ENCODE peak calls at places on chromosomes 3 and 15, in nine cellular contexts. One of them, this sample, is unnamed.

GRCh38 chr15:51982013-51982769 is 10.6 kb upstream of the LEO1 start:
- DNase-seq in mammary epithelial cell: peak
- DNase-seq in thoracic aorta: no peak
- DNase-seq in left lung: no peak
- DNase-seq in transverse colon: no peak
- DNase-seq in astrocyte: peak
- DNase-seq in A549: peak
- DNase-seq in uterus: no peak
- DNase-seq in OCI-LY7: peak
- DNase-seq in this sample: no peak

GRCh38 chr3:188510366-188510765 is 356.4 kb downstream of the LPP start:
- DNase-seq in mammary epithelial cell: peak
- DNase-seq in thoracic aorta: no peak
- DNase-seq in left lung: no peak
- DNase-seq in transverse colon: no peak
- DNase-seq in astrocyte: peak
- DNase-seq in A549: no peak
- DNase-seq in uterus: no peak
- DNase-seq in OCI-LY7: no peak
- DNase-seq in this sample: no peak

GRCh38 chr15:34795267-34796081 is at the start of gene ACTC1:
- DNase-seq in mammary epithelial cell: peak
- DNase-seq in thoracic aorta: peak
- DNase-seq in left lung: no peak
- DNase-seq in transverse colon: no peak
- DNase-seq in astrocyte: peak
- DNase-seq in A549: peak
- DNase-seq in uterus: peak
- DNase-seq in OCI-LY7: no peak
- DNase-seq in this sample: peak

GRCh38 chr15:51195459-51195858 is 100.8 kb upstream of the TNFAIP8L3 start:
- DNase-seq in mammary epithelial cell: no peak
- DNase-seq in thoracic aorta: no peak
- DNase-seq in left lung: no peak
- DNase-seq in transverse colon: no peak
- DNase-seq in astrocyte: no peak
- DNase-seq in A549: no peak
- DNase-seq in uterus: no peak
- DNase-seq in OCI-LY7: no peak
- DNase-seq in this sample: no peak

GRCh38 chr3:143083781-143084180 is 35.8 kb upstream of the CHST2 start:
- DNase-seq in mammary epithelial cell: peak
- DNase-seq in thoracic aorta: no peak
- DNase-seq in left lung: no peak
- DNase-seq in transverse colon: no peak
- DNase-seq in astrocyte: no peak
- DNase-seq in A549: no peak
- DNase-seq in uterus: no peak
- DNase-seq in OCI-LY7: no peak
- DNase-seq in this sample: no peak

GRCh38 chr3:151037746-151038145 is 47.7 kb upstream of the MED12L start:
- DNase-seq in mammary epithelial cell: peak
- DNase-seq in thoracic aorta: no peak
- DNase-seq in left lung: peak
- DNase-seq in transverse colon: peak
- DNase-seq in astrocyte: peak
- DNase-seq in A549: peak
- DNase-seq in uterus: peak
- DNase-seq in OCI-LY7: no peak
- DNase-seq in this sample: no peak

GRCh38 chr3:102069211-102069662 is 219.9 kb downstream of the NFKBIZ start:
- DNase-seq in mammary epithelial cell: peak
- DNase-seq in thoracic aorta: no peak
- DNase-seq in left lung: no peak
- DNase-seq in transverse colon: no peak
- DNase-seq in astrocyte: peak
- DNase-seq in A549: no peak
- DNase-seq in uterus: no peak
- DNase-seq in OCI-LY7: no peak
- DNase-seq in this sample: no peak

GRCh38 chr15:51076898-51077564 is 17.7 kb downstream of the TNFAIP8L3 start:
- DNase-seq in mammary epithelial cell: no peak
- DNase-seq in thoracic aorta: no peak
- DNase-seq in left lung: peak
- DNase-seq in transverse colon: peak
- DNase-seq in astrocyte: peak
- DNase-seq in A549: no peak
- DNase-seq in uterus: peak
- DNase-seq in OCI-LY7: no peak
- DNase-seq in this sample: peak

GRCh38 chr3:40725026-40725425 is 200.3 kb downstream of the ZNF621 start:
- DNase-seq in mammary epithelial cell: no peak
- DNase-seq in thoracic aorta: no peak
- DNase-seq in left lung: no peak
- DNase-seq in transverse colon: no peak
- DNase-seq in astrocyte: no peak
- DNase-seq in A549: no peak
- DNase-seq in uterus: no peak
- DNase-seq in OCI-LY7: no peak
- DNase-seq in this sample: no peak

GRCh38 chr15:59191855-59192237 is 14.8 kb upstream of the LDHAL6B start:
- DNase-seq in mammary epithelial cell: peak
- DNase-seq in thoracic aorta: no peak
- DNase-seq in left lung: no peak
- DNase-seq in transverse colon: no peak
- DNase-seq in astrocyte: peak
- DNase-seq in A549: peak
- DNase-seq in uterus: no peak
- DNase-seq in OCI-LY7: no peak
- DNase-seq in this sample: no peak

GRCh38 chr3:123636431-123636841 is 51.6 kb upstream of the HACD2 start:
- DNase-seq in mammary epithelial cell: no peak
- DNase-seq in thoracic aorta: no peak
- DNase-seq in left lung: no peak
- DNase-seq in transverse colon: no peak
- DNase-seq in astrocyte: no peak
- DNase-seq in A549: no peak
- DNase-seq in uterus: no peak
- DNase-seq in OCI-LY7: no peak
- DNase-seq in this sample: no peak

GRCh38 chr15:100350434-100351226 is 8.9 kb upstream of the ADAMTS17 start:
- DNase-seq in mammary epithelial cell: peak
- DNase-seq in thoracic aorta: no peak
- DNase-seq in left lung: no peak
- DNase-seq in transverse colon: peak
- DNase-seq in astrocyte: peak
- DNase-seq in A549: peak
- DNase-seq in uterus: no peak
- DNase-seq in OCI-LY7: no peak
- DNase-seq in this sample: no peak

GRCh38 chr15:68430471-68431036 is 1.4 kb downstream of the ITGA11 start:
- DNase-seq in mammary epithelial cell: no peak
- DNase-seq in thoracic aorta: no peak
- DNase-seq in left lung: no peak
- DNase-seq in transverse colon: no peak
- DNase-seq in astrocyte: no peak
- DNase-seq in A549: no peak
- DNase-seq in uterus: peak
- DNase-seq in OCI-LY7: no peak
- DNase-seq in this sample: no peak

DNA sequence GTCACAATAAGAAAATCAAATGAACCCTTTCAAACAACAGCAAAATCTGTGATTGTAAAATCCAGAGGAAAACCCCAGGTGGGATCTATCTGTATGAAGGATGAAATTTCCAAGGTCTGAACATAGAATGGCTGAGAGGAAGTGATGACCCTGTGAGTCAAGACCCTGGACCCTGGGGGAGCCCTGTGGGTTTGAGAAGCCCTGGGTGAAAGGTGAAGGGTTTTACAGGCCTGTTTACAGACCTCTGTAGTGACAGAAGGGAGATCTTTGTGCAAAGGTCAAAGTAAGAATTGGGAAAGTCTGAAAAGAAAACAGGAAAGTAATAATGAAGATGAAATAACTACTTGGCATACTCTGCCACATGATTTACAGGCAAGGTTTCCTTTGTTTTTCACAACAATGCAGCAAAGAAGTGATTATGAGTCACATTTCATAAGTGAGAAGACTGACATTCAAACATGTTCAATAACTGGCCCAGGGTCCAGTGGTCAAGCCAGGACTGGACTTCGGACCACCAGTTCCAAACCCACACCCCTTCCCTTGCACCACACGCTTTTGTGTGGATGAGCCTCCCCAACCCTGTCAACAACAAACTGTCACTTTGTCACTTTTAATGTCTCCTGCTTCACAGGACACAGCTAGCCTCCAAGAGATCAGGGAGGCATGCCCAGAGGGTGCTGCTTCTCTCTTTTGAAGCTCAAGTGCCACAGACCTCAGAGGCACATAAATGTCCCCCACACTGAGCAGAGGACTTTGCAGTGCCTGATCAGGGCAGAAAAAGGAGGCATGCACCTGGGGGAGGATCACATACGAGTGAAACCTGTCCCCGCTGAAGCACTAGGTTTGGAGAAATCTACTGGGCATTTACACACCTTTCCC is 21.5 kb downstream of the CD86 start:
- DNase-seq in mammary epithelial cell: no peak
- DNase-seq in thoracic aorta: no peak
- DNase-seq in left lung: no peak
- DNase-seq in transverse colon: no peak
- DNase-seq in astrocyte: no peak
- DNase-seq in A549: no peak
- DNase-seq in uterus: no peak
- DNase-seq in OCI-LY7: peak
- DNase-seq in this sample: no peak
- H3K4me3 ChIP-seq in mammary epithelial cell: no peak
- H3K4me3 ChIP-seq in thoracic aorta: no peak
- H3K4me3 ChIP-seq in left lung: no peak
- H3K4me3 ChIP-seq in transverse colon: no peak
- H3K4me3 ChIP-seq in astrocyte: no peak
- H3K4me3 ChIP-seq in A549: no peak
- H3K4me3 ChIP-seq in uterus: no peak
- H3K4me3 ChIP-seq in OCI-LY7: peak
- H3K4me3 ChIP-seq in this sample: no peak

DNA sequence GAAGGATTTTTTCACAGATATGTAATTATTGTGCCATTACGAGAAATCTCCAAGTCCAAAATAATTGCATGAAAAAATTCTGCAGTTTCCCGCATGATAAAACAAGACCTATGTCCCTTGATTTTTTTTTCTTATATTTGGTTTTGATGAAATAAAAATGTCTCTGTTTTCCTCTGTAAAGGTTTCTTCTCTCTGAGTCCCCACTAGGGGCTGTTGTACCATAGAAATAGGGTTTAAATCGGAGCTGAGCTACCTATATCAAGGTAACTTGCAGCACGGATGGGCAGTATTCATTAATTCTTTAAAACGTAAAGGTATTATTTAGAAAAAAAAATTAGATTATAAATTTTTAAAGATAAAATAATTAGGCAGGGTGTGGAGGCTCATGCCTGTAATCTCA is 66.6 kb upstream of the IGF1R start:
- DNase-seq in mammary epithelial cell: no peak
- DNase-seq in thoracic aorta: no peak
- DNase-seq in left lung: no peak
- DNase-seq in transverse colon: no peak
- DNase-seq in astrocyte: no peak
- DNase-seq in A549: no peak
- DNase-seq in uterus: no peak
- DNase-seq in OCI-LY7: no peak
- DNase-seq in this sample: no peak
- TF ChIP-seq CTCF in mammary epithelial cell: peak
- TF ChIP-seq CTCF in thoracic aorta: no peak
- TF ChIP-seq CTCF in left lung: no peak
- TF ChIP-seq CTCF in transverse colon: no peak
- TF ChIP-seq CTCF in astrocyte: no peak
- TF ChIP-seq CTCF in A549: peak
- TF ChIP-seq CTCF in uterus: no peak
- TF ChIP-seq CTCF in OCI-LY7: peak
- TF ChIP-seq CTCF in this sample: no peak

GRCh38 chr15:98909968-98910885 is 97.4 kb downstream of the PGPEP1L start:
- DNase-seq in mammary epithelial cell: no peak
- DNase-seq in thoracic aorta: no peak
- DNase-seq in left lung: no peak
- DNase-seq in transverse colon: no peak
- DNase-seq in astrocyte: no peak
- DNase-seq in A549: no peak
- DNase-seq in uterus: no peak
- DNase-seq in OCI-LY7: no peak
- DNase-seq in this sample: no peak
- H3K27ac ChIP-seq in mammary epithelial cell: no peak
- H3K27ac ChIP-seq in thoracic aorta: peak
- H3K27ac ChIP-seq in left lung: no peak
- H3K27ac ChIP-seq in transverse colon: no peak
- H3K27ac ChIP-seq in astrocyte: no peak
- H3K27ac ChIP-seq in A549: peak
- H3K27ac ChIP-seq in uterus: no peak
- H3K27ac ChIP-seq in OCI-LY7: no peak
- H3K27ac ChIP-seq in this sample: no peak

GRCh38 chr3:133547432-133548041 is 25.9 kb upstream of the CDV3 start:
- DNase-seq in mammary epithelial cell: no peak
- DNase-seq in thoracic aorta: no peak
- DNase-seq in left lung: peak
- DNase-seq in transverse colon: no peak
- DNase-seq in astrocyte: peak
- DNase-seq in A549: no peak
- DNase-seq in uterus: peak
- DNase-seq in OCI-LY7: no peak
- DNase-seq in this sample: peak
- H3K4me3 ChIP-seq in mammary epithelial cell: no peak
- H3K4me3 ChIP-seq in thoracic aorta: no peak
- H3K4me3 ChIP-seq in left lung: no peak
- H3K4me3 ChIP-seq in transverse colon: no peak
- H3K4me3 ChIP-seq in astrocyte: no peak
- H3K4me3 ChIP-seq in A549: no peak
- H3K4me3 ChIP-seq in uterus: no peak
- H3K4me3 ChIP-seq in OCI-LY7: no peak
- H3K4me3 ChIP-seq in this sample: no peak

GRCh38 chr3:181103605-181104004 is 114.1 kb upstream of the DNAJC19 start:
- DNase-seq in mammary epithelial cell: peak
- DNase-seq in thoracic aorta: no peak
- DNase-seq in left lung: no peak
- DNase-seq in transverse colon: no peak
- DNase-seq in astrocyte: no peak
- DNase-seq in A549: no peak
- DNase-seq in uterus: no peak
- DNase-seq in OCI-LY7: peak
- DNase-seq in this sample: no peak
- TF ChIP-seq CTCF in mammary epithelial cell: peak
- TF ChIP-seq CTCF in thoracic aorta: no peak
- TF ChIP-seq CTCF in left lung: no peak
- TF ChIP-seq CTCF in transverse colon: no peak
- TF ChIP-seq CTCF in astrocyte: no peak
- TF ChIP-seq CTCF in A549: no peak
- TF ChIP-seq CTCF in uterus: no peak
- TF ChIP-seq CTCF in OCI-LY7: peak
- TF ChIP-seq CTCF in this sample: no peak

This sample was measured in coronary artery.